ENCODE peak calls at places on chromosomes 1 and 21, in seven cellular contexts. V, T, X, Y, O, D and S are unnamed samples.

GRCh38 chr21:15274701-15275255 is 210.0 kb upstream of the NRIP1 start:
- DNase-seq in D (no peak), O (no peak), X (no peak), V (no peak), T (no peak), Y (no peak), S (no peak)

GRCh38 chr1:54047384-54048315 is 5.4 kb downstream of the TMEM59 start:
- DNase-seq in O (no peak), X (no peak), T (no peak), V (no peak), D (no peak), Y (no peak), S (no peak)

GRCh38 chr1:231937013-231937754 is 310.6 kb downstream of the DISC1 start:
- DNase-seq in O (peak), V (no peak), Y (no peak), T (no peak), D (no peak), X (peak), S (no peak)

GRCh38 chr1:115057661-115058249 is 28.1 kb downstream of the TSHB start:
- DNase-seq in D (no peak), T (no peak), Y (no peak), V (no peak), O (no peak), X (no peak), S (no peak)

GRCh38 chr1:42035205-42035829 is 116.6 kb upstream of the HIVEP3 start:
- DNase-seq in V (peak), Y (no peak), T (peak), D (peak), X (peak), O (peak), S (peak)

GRCh38 chr1:214476229-214476957 is 75.0 kb downstream of the PTPN14 start:
- DNase-seq in Y (no peak), O (no peak), V (no peak), T (no peak), X (no peak), D (no peak), S (no peak)

GRCh38 chr1:183887826-183888819 is 83.2 kb downstream of the RGL1 start:
- DNase-seq in O (no peak), X (no peak), V (peak), Y (no peak), T (no peak), D (no peak), S (no peak)

GRCh38 chr1:16180291-16180824 is 24.5 kb upstream of the EPHA2 start:
- DNase-seq in D (peak), X (peak), T (no peak), Y (no peak), V (peak), O (no peak), S (no peak)

GRCh38 chr21:46527801-46528200 is 69.1 kb downstream of the DIP2A start:
- DNase-seq in T (no peak), V (no peak), X (no peak), D (no peak), Y (no peak), O (no peak), S (no peak)

GRCh38 chr21:44368711-44369446 is 15.5 kb downstream of the TRPM2 start:
- DNase-seq in X (peak), T (peak), V (no peak), Y (no peak), O (no peak), D (no peak), S (no peak)

GRCh38 chr1:119316870-119317416 is 51.6 kb upstream of the HAO2 start:
- DNase-seq in Y (no peak), V (no peak), T (no peak), O (no peak), X (no peak), D (peak), S (no peak)

GRCh38 chr21:37338671-37339526 is 27.7 kb upstream of the DYRK1A start:
- DNase-seq in D (peak), X (no peak), Y (peak), V (peak), O (peak), T (peak), S (peak)

GRCh38 chr1:1093610-1093943 is 19.5 kb upstream of the RNF223 start:
- DNase-seq in Y (no peak), D (no peak), O (no peak), V (no peak), X (peak), T (peak), S (no peak)

GRCh38 chr1:206685749-206686485 is 1.2 kb downstream of the MAPKAPK2 start:
- DNase-seq in Y (no peak), O (peak), T (peak), V (peak), D (peak), X (peak), S (peak)

GRCh38 chr21:32768530-32768929 is 3.0 kb downstream of the PAXBP1 start:
- DNase-seq in T (no peak), X (no peak), V (no peak), D (no peak), Y (no peak), O (no peak), S (peak)

GRCh38 chr1:113226118-113226517 is 153.1 kb downstream of the LRIG2 start:
- DNase-seq in Y (no peak), O (no peak), D (no peak), T (no peak), X (no peak), V (peak), S (peak)

GRCh38 chr1:39996396-39997004 is 41.6 kb downstream of the MFSD2A start:
- DNase-seq in V (no peak), D (peak), X (no peak), Y (no peak), T (no peak), O (no peak), S (no peak)

GRCh38 chr21:33825898-33826297 is 89.7 kb downstream of the ATP5PO start:
- DNase-seq in T (no peak), X (no peak), V (peak), O (no peak), D (peak), Y (peak), S (peak)

GRCh38 chr1:97108200-97108599 is 386.6 kb downstream of the PTBP2 start:
- DNase-seq in X (no peak), V (peak), D (peak), T (no peak), O (no peak), Y (no peak), S (peak)

GRCh38 chr1:81505831-81506230 is 294.9 kb upstream of the ADGRL2 start:
- DNase-seq in V (no peak), Y (no peak), O (no peak), X (no peak), T (no peak), D (no peak), S (no peak)

GRCh38 chr1:12549106-12549459 is 68.9 kb downstream of the DHRS3 start:
- DNase-seq in D (peak), Y (no peak), X (peak), V (peak), O (no peak), T (peak), S (no peak)

GRCh38 chr1:161117681-161118581 is at the start of the genes NIT1 and PFDN2:
- DNase-seq in T (peak), V (peak), D (peak), Y (no peak), O (peak), X (peak), S (peak)
- TF ChIP-seq CTCF in T (peak), V (no peak), D (no peak), Y (no peak), O (no peak), X (no peak), S (no peak)

GRCh38 chr1:167627615-167627864 is 2.5 kb upstream of the RCSD1 start:
- DNase-seq in Y (no peak), T (no peak), V (no peak), D (no peak), O (no peak), X (no peak), S (no peak)
- H3K4me3 ChIP-seq in Y (no peak), T (no peak), V (no peak), D (no peak), O (no peak), X (no peak), S (no peak)

DNA sequence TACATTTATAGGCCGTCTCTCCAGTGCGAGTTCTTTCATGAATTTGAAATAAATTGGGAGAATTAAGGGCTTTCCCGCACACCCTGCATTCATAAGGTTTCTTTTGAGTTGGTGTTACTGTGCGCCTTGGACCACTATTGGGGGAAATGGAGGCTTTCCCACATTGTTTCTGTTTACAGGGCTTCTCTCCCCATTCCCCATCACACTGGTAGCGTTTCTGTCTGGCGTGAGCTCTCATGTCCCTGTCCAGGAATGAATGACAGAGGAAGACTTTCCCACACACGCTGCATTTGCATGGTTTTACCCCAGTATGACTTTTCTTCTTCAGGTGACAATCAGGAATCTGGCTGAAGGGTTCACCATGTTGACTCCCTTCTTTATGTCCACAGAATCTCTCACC is 65.0 kb downstream of the UCHL5 start:
- DNase-seq in Y (no peak), D (no peak), T (no peak), X (no peak), V (no peak), O (no peak), S (no peak)
- TF ChIP-seq CTCF in Y (no peak), D (no peak), T (no peak), X (no peak), V (no peak), O (no peak), S (no peak)

GRCh38 chr1:175911138-175911537 is 167.7 kb upstream of the TNR start:
- DNase-seq in D (no peak), X (no peak), V (no peak), O (no peak), Y (no peak), T (no peak), S (no peak)
- H3K4me3 ChIP-seq in D (no peak), X (no peak), V (no peak), O (no peak), Y (no peak), T (no peak), S (no peak)

GRCh38 chr1:88549536-88549935 is 134.5 kb upstream of the PKN2 start:
- DNase-seq in V (peak), Y (no peak), T (no peak), D (peak), O (no peak), X (no peak), S (peak)
- TF ChIP-seq CTCF in V (peak), Y (no peak), T (no peak), D (peak), O (no peak), X (peak), S (peak)

GRCh38 chr1:32266926-32267645 is 16.0 kb downstream of the LCK start:
- DNase-seq in Y (peak), V (peak), O (no peak), T (no peak), D (peak), X (no peak), S (peak)
- H3K4me3 ChIP-seq in Y (no peak), V (no peak), O (no peak), T (no peak), D (no peak), X (no peak), S (no peak)

GRCh38 chr21:38489283-38489677 is 9.0 kb downstream of the ERG start:
- DNase-seq in X (no peak), D (no peak), T (no peak), V (no peak), O (no peak), Y (no peak), S (no peak)
- TF ChIP-seq CTCF in X (no peak), D (no peak), T (no peak), V (no peak), O (no peak), Y (no peak), S (no peak)

GRCh38 chr1:27724961-27725373 is 794 bp upstream of the FAM76A start:
- DNase-seq in O (peak), D (peak), X (peak), Y (no peak), V (no peak), T (peak), S (peak)
- H3K4me3 ChIP-seq in O (peak), D (peak), X (peak), Y (peak), V (peak), T (peak), S (peak)